ENCODE peak calls at places on chromosomes 4 and X, in four cellular contexts. Y is adrenal gland, P is ovary, S is stomach. L is an unnamed sample.

GRCh38 chr4:126137782-126138170 is 823.0 kb downstream of the FAT4 start:
- DNase-seq in P (no peak), Y (no peak), S (no peak), L (no peak)

GRCh38 chr4:99062120-99062519 is 26.5 kb downstream of the ADH5 start:
- DNase-seq in S (no peak), Y (no peak), P (no peak), L (no peak)

GRCh38 chrX:24069877-24070276 is 15.1 kb downstream of the EIF2S3 start:
- DNase-seq in Y (no peak), P (no peak), S (no peak), L (no peak)

GRCh38 chr4:108117473-108118182 is 51.1 kb downstream of the LEF1 start:
- DNase-seq in P (no peak), Y (peak; percentile 27), S (no peak), L (no peak)

GRCh38 chr4:176753049-176753448 is 39.7 kb downstream of the VEGFC start:
- DNase-seq in P (no peak), S (no peak), Y (no peak), L (no peak)

GRCh38 chrX:53239474-53239873 is 14.5 kb upstream of the KDM5C start:
- DNase-seq in P (no peak), S (no peak), Y (no peak), L (no peak)

GRCh38 chrX:151722241-151722846 is 6.5 kb downstream of the FATE1 start:
- DNase-seq in Y (no peak), S (peak; percentile 49), P (peak; percentile 25), L (no peak)

GRCh38 chrX:102863735-102864134 is 73.3 kb upstream of the RAB40AL start:
- DNase-seq in S (peak; percentile 85), P (peak; percentile 86), Y (peak; percentile 80), L (peak; percentile 86)

GRCh38 chrX:77962068-77962902 is 7.2 kb downstream of the PGAM4 start:
- DNase-seq in S (no peak), Y (no peak), P (no peak), L (no peak)

GRCh38 chr4:35461931-35462659 is 782.2 kb downstream of the ARAP2 start:
- DNase-seq in P (no peak), Y (no peak), S (no peak), L (no peak)

GRCh38 chr4:134470544-134470943 is 269.0 kb upstream of the PABPC4L start:
- DNase-seq in P (no peak), Y (peak; percentile 8), S (peak; percentile 28), L (peak; percentile 59)

GRCh38 chrX:13791559-13791958 is 25.3 kb downstream of the GPM6B start:
- DNase-seq in S (no peak), Y (no peak), P (no peak), L (peak; percentile 19)

GRCh38 chr4:39621582-39621981 is 17.1 kb downstream of the SMIM14 start:
- DNase-seq in P (peak; percentile 56), Y (peak; percentile 83), S (peak; percentile 44), L (peak; percentile 60)

GRCh38 chrX:39427492-39428289 is 626.4 kb downstream of the MID1IP1 start:
- DNase-seq in Y (peak; percentile 27), P (peak; percentile 37), S (no peak), L (no peak)

GRCh38 chr4:42995343-42995944 is 102.9 kb downstream of the GRXCR1 start:
- DNase-seq in S (no peak), P (no peak), Y (no peak), L (no peak)

GRCh38 chr4:53068755-53069154 is 206.6 kb downstream of the RASL11B start:
- DNase-seq in S (no peak), Y (peak; percentile 29), P (no peak), L (no peak)

GRCh38 chrX:87063622-87064021 is 454.0 kb upstream of the KLHL4 start:
- DNase-seq in Y (no peak), S (no peak), P (no peak), L (no peak)

GRCh38 chr4:25113915-25114904 is 46.0 kb downstream of the SEPSECS start:
- DNase-seq in Y (peak; percentile 76), P (no peak), S (no peak), L (no peak)

GRCh38 chrX:2614911-2615310 is 76.2 kb upstream of the CD99 start:
- DNase-seq in P (no peak), S (no peak), Y (no peak), L (no peak)

GRCh38 chr4:19961092-19961491 is 290.6 kb upstream of the SLIT2 start:
- DNase-seq in Y (no peak), S (no peak), P (no peak), L (no peak)

GRCh38 chr4:105280338-105280809 is 133.7 kb downstream of the TET2 start:
- DNase-seq in Y (no peak), S (no peak), P (no peak), L (no peak)

GRCh38 chr4:144360394-144360793 is 219.9 kb upstream of the GYPA start:
- DNase-seq in S (no peak), Y (no peak), P (no peak), L (no peak)

GRCh38 chrX:139196890-139197289 is 333.6 kb upstream of the F9 start:
- DNase-seq in P (no peak), S (no peak), Y (no peak), L (no peak)
- TF ChIP-seq CTCF in P (no peak), S (no peak), Y (no peak), L (no peak)

GRCh38 chrX:17295788-17296187 is 79.2 kb upstream of the NHS start:
- DNase-seq in Y (no peak), P (no peak), S (no peak), L (no peak)

GRCh38 chrX:17294561-17294960 is 80.4 kb upstream of the NHS start:
- DNase-seq in P (no peak), S (no peak), Y (no peak), L (no peak)

GRCh38 chrX:17291141-17291900 is 83.7 kb upstream of the NHS start:
- DNase-seq in P (no peak), Y (peak; percentile 65), S (no peak), L (peak; percentile 36)

DNA sequence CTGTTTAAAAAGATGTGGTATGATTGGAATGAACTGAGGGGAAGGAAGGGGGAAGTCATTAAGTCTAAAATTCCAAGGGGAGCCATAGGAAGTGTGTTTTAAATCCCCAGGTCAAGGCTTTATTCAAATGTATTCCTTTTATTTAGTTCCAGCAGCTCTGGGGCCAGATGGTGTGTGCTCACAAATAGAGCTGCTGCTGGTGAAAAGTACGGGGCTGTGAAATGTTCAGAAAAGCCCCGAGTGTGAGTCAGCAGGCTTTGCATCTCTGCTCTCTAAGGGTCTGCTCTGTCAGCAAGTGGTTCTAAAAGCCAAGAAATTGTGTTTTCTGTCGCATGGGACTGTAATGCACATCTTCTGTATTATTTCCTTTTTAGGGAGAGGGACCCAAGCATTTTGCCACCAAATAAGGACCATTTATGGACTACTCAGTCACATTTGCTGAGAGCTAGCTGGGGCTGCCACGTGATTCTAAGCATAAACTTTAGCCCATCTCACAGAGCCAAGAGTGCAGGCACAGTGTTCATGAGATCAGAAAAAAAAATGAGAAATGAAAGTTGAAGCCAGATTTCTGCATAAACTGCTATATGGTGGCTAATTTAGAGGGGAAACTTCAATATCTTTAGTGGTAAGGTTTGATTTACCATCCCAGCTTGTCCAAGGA is 82.9 kb upstream of the NHS start:
- DNase-seq in S (no peak), Y (peak; percentile 11), P (no peak), L (peak; percentile 14)
- H3K27ac ChIP-seq in S (peak overlapping the region; percentile 25), Y (no peak overlapping the region), P (no peak overlapping the region), L (no peak overlapping the region)

DNA sequence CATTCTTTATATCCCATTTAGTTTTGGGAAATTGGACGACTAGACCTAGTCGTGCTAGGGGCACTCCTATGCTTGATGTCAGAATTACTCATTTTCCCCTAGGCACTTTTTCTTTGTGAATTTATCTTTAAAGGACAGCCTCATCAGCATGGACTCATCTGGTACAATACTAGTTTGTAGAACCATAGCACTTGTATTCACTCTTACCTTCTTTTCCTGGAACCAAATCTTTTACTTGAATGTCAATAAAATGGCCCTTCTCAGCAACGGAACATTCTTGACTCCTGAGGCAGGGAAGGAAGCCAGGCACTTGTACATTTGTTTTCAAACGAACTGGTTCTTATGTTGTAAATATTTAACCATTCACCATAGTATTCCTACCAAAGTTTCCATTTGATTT is 187.1 kb downstream of the SHROOM3 start:
- DNase-seq in P (no peak), Y (no peak), S (peak; percentile 74), L (no peak)
- TF ChIP-seq POLR2A in P (no peak), Y (no peak), S (no peak), L (no peak)

GRCh38 chrX:115561605-115562491 is 874 bp downstream of the PLS3 start:
- DNase-seq in S (peak; percentile 28), Y (peak; percentile 59), P (peak; percentile 68), L (peak; percentile 45)
- TF ChIP-seq CTCF in S (no peak), Y (no peak), P (no peak), L (no peak)

GRCh38 chr4:158291334-158292055 is 81.2 kb downstream of the TMEM144 start:
- DNase-seq in P (no peak), Y (no peak), S (no peak), L (no peak)

GRCh38 chr4:158280856-158281255 is 70.6 kb downstream of the TMEM144 start:
- DNase-seq in P (no peak), S (no peak), Y (no peak), L (no peak)

GRCh38 chr4:158282252-158282651 is 72.0 kb downstream of the TMEM144 start:
- DNase-seq in S (no peak), Y (no peak), P (no peak), L (no peak)

GRCh38 chr4:158290912-158291311 is 80.6 kb downstream of the TMEM144 start:
- DNase-seq in Y (no peak), P (no peak), S (no peak), L (no peak)

GRCh38 chr4:158285429-158286216 is 75.3 kb downstream of the TMEM144 start:
- DNase-seq in P (no peak), Y (no peak), S (no peak), L (no peak)
- H3K27ac ChIP-seq in P (no peak overlapping the region), Y (no peak overlapping the region), S (no peak overlapping the region), L (no peak overlapping the region)

GRCh38 chr4:4329496-4329895 is 39.4 kb downstream of the ZBTB49 start:
- DNase-seq in S (no peak), P (peak; percentile 1), Y (no peak), L (no peak)

GRCh38 chr4:4326136-4326535 is 36.1 kb downstream of the ZBTB49 start:
- DNase-seq in Y (no peak), P (no peak), S (no peak), L (peak; percentile 4)

GRCh38 chr4:4328840-4329239 is 38.8 kb downstream of the ZBTB49 start:
- DNase-seq in P (peak; percentile 3), Y (no peak), S (no peak), L (no peak)

GRCh38 chr4:4328206-4328605 is 38.2 kb downstream of the ZBTB49 start:
- DNase-seq in S (no peak), P (peak; percentile 0), Y (no peak), L (no peak)

GRCh38 chr4:4327652-4328121 is 37.6 kb downstream of the ZBTB49 start:
- DNase-seq in Y (no peak), S (no peak), P (peak; percentile 26), L (peak; percentile 37)
- TF ChIP-seq POLR2A in Y (no peak), S (no peak), P (no peak), L (no peak)